ENCODE peak calls at places on chromosome 18, in four cellular contexts. L, Y, M and A are unnamed samples.

GRCh38 chr18:7778181-7778580 is 211.1 kb downstream of the PTPRM start:
- DNase-seq in L (no peak), Y (peak; percentile 66), M (no peak), A (no peak)

GRCh38 chr18:28175930-28176673 is 828 bp downstream of the CDH2 start:
- DNase-seq in L (peak; percentile 72), Y (peak; percentile 27), M (peak; percentile 43), A (peak; percentile 54)

GRCh38 chr18:285817-286216 is 18.0 kb upstream of the THOC1 start:
- DNase-seq in L (no peak), Y (no peak), M (no peak), A (no peak)

GRCh38 chr18:68925268-68925667 is 127.4 kb downstream of the CCDC102B start:
- DNase-seq in L (no peak), Y (no peak), M (no peak), A (peak; percentile 69)

GRCh38 chr18:26480897-26481795 is 67.2 kb downstream of the KCTD1 start:
- DNase-seq in L (no peak), Y (peak; percentile 96), M (no peak), A (peak; percentile 48)

GRCh38 chr18:4058179-4058578 is 396.9 kb downstream of the DLGAP1 start:
- DNase-seq in L (no peak), Y (no peak), M (no peak), A (no peak)

GRCh38 chr18:52694804-52695203 is 354.8 kb downstream of the DCC start:
- DNase-seq in L (peak; percentile 48), Y (no peak), M (no peak), A (peak; percentile 43)

GRCh38 chr18:3448845-3449701 is 899 bp upstream of the TGIF1 start:
- DNase-seq in L (peak; percentile 70), Y (peak; percentile 90), M (peak; percentile 63), A (peak; percentile 91)

GRCh38 chr18:22324191-22325131 is 93.3 kb downstream of the CTAGE1 start:
- DNase-seq in L (peak; percentile 67), Y (no peak), M (peak; percentile 72), A (peak; percentile 84)

GRCh38 chr18:41532344-41533086 is 422.5 kb upstream of the PIK3C3 start:
- DNase-seq in L (no peak), Y (peak; percentile 1), M (no peak), A (peak; percentile 58)

GRCh38 chr18:77557030-77557429 is 307.4 kb downstream of the GALR1 start:
- DNase-seq in L (peak; percentile 59), Y (no peak), M (no peak), A (peak; percentile 27)

GRCh38 chr18:76347341-76347740 is 147.7 kb downstream of the ZNF516 start:
- DNase-seq in L (no peak), Y (no peak), M (no peak), A (no peak)

GRCh38 chr18:26503382-26503781 is 45.0 kb downstream of the KCTD1 start:
- DNase-seq in L (no peak), Y (no peak), M (no peak), A (no peak)

GRCh38 chr18:3872651-3873050 is 422.7 kb downstream of the TGIF1 start:
- DNase-seq in L (no peak), Y (no peak), M (no peak), A (no peak)

GRCh38 chr18:63366270-63366990 is 576 bp downstream of the KDSR start:
- DNase-seq in L (peak; percentile 58), Y (peak; percentile 69), M (peak; percentile 70), A (peak; percentile 89)

GRCh38 chr18:64409511-64409910 is 260.6 kb upstream of the LINC00305 start:
- DNase-seq in L (no peak), Y (no peak), M (no peak), A (peak; percentile 48)

GRCh38 chr18:46141199-46141598 is 37.0 kb downstream of the HAUS1 start:
- DNase-seq in L (no peak), Y (no peak), M (no peak), A (no peak)

GRCh38 chr18:48324651-48325050 is 84.5 kb downstream of the ZBTB7C start:
- DNase-seq in L (no peak), Y (no peak), M (no peak), A (no peak)

GRCh38 chr18:25669741-25670140 is 317.8 kb upstream of the ZNF521 start:
- DNase-seq in L (no peak), Y (no peak), M (no peak), A (peak; percentile 37)

GRCh38 chr18:12373032-12373770 is 3.8 kb downstream of the AFG3L2 start:
- DNase-seq in L (no peak), Y (no peak), M (no peak), A (no peak)

GRCh38 chr18:64100136-64100922 is 48.6 kb downstream of the LINC00305 start:
- DNase-seq in L (no peak), Y (no peak), M (no peak), A (no peak)

GRCh38 chr18:28961669-28962228 is 784.8 kb upstream of the CDH2 start:
- DNase-seq in L (peak; percentile 49), Y (peak; percentile 22), M (peak; percentile 68), A (peak; percentile 84)

GRCh38 chr18:8800041-8800441 is 94.7 kb downstream of the MTCL1 start:
- DNase-seq in L (no peak), Y (peak; percentile 89), M (no peak), A (no peak)

GRCh38 chr18:77512152-77512551 is 262.5 kb downstream of the GALR1 start:
- DNase-seq in L (no peak), Y (no peak), M (no peak), A (no peak)

GRCh38 chr18:80252136-80252535 is 4.8 kb upstream of the PARD6G start:
- DNase-seq in L (no peak), Y (peak; percentile 74), M (no peak), A (no peak)

GRCh38 chr18:75799449-75800330 is 372.2 kb upstream of the SMIM21 start:
- DNase-seq in L (no peak), Y (no peak), M (no peak), A (peak; percentile 44)

GRCh38 chr18:9120796-9121195 is 15.8 kb upstream of the ANKRD12 start:
- DNase-seq in L (no peak), Y (no peak), M (no peak), A (no peak)

GRCh38 chr18:58051765-58052460 is 7.9 kb downstream of the NEDD4L start:
- DNase-seq in L (no peak), Y (peak; percentile 24), M (no peak), A (peak; percentile 66)

DNA sequence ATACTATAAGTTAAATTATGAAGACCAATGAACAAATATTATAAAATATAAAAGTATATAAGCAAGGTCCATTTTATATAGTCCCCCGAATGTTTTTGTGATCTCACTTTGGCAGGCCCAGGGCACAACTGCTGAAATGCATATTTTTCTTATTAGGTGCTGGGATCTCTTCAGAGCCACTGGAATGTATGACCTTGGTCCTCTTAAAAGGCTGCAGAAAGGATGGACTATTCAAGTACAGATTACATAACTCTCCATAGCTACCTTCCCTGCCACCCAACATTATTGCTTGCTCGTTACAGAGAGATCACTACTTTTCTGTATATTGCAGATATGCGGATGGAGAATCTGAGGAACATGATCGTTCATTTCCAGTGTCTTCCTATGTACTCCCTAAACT is 925.6 kb upstream of the CELF4 start:
- DNase-seq in L (no peak), Y (no peak), M (no peak), A (no peak)
- H4K5ac ChIP-seq in L (no peak overlapping the region), Y (no peak overlapping the region), M (no peak overlapping the region), A (no peak overlapping the region)

GRCh38 chr18:74266161-74266560 is 25.6 kb downstream of the CYB5A start:
- DNase-seq in L (no peak), Y (peak; percentile 67), M (no peak), A (no peak)

GRCh38 chr18:74265546-74266098 is 26.1 kb downstream of the CYB5A start:
- DNase-seq in L (no peak), Y (no peak), M (no peak), A (no peak)

GRCh38 chr18:74261053-74261452 is 30.7 kb downstream of the CYB5A start:
- DNase-seq in L (no peak), Y (no peak), M (no peak), A (no peak)

GRCh38 chr18:74268175-74268574 is 23.6 kb downstream of the CYB5A start:
- DNase-seq in L (no peak), Y (no peak), M (no peak), A (no peak)

DNA sequence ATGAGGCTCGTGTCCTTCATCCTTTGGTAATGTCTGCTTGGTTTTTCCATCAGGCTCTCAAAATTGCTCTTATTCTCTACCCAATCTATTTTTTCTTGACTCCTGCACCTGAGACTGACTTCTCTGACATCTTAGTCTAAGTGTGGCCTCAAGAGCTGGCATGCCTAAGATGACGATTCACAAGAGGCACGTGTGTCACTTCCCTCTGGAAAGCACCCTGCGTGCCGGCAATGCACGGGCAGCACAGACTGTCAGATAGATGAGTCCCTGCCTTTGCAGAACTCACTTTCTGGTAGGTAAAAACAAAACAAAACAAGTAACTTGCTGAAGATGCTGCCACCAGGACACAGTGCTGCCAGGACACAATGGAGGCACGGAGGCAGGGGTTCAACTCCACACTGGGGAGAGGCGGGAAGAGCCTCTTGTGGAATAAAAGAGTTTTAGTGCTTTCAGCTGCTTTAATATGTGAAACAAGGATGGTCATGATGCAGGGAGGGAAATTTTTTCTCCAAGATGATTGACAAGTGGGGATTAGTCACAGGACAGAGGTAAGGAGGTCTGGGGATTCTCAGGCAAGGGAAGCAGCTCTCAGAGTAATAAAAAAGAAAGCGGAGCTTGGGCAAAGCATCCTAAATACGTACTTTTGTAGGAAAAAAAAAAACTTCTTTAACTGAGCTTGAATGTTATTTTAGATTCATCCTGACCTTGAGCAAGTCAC is 27.3 kb downstream of the CYB5A start:
- DNase-seq in L (no peak), Y (no peak), M (no peak), A (no peak)
- H4K5ac ChIP-seq in L (no peak overlapping the region), Y (no peak overlapping the region), M (no peak overlapping the region), A (no peak overlapping the region)

DNA sequence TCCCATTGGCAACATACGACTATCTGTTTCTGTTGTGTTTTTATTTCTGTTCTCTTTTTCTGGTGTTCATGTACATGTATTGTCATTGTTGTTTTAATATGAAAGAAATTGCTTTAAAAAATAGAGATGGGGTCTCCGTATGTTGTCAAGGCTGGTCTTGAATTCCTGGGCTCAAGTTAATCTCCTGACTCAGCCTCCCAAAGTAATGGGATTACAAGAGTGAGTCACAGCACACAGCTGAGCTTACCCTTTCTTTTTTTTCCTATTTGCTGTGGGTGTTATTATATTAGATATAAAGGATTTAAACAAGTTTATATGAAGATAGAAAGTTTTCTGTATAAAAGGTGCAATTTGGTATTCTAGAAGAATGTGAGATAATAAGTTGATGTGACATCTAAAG is 554.6 kb downstream of the DSC3 start:
- DNase-seq in L (no peak), Y (no peak), M (no peak), A (peak; percentile 40)
- H4K5ac ChIP-seq in L (no peak overlapping the region), Y (no peak overlapping the region), M (no peak overlapping the region), A (no peak overlapping the region)

GRCh38 chr18:44896817-44897216 is 216.1 kb downstream of the SETBP1 start:
- DNase-seq in L (no peak), Y (no peak), M (no peak), A (no peak)

GRCh38 chr18:44897445-44898215 is 216.9 kb downstream of the SETBP1 start:
- DNase-seq in L (no peak), Y (no peak), M (no peak), A (no peak)

GRCh38 chr18:44895176-44895798 is 214.6 kb downstream of the SETBP1 start:
- DNase-seq in L (no peak), Y (peak; percentile 45), M (no peak), A (peak; percentile 69)

GRCh38 chr18:44893045-44893706 is 212.5 kb downstream of the SETBP1 start:
- DNase-seq in L (no peak), Y (no peak), M (no peak), A (no peak)

GRCh38 chr18:44894011-44894410 is 213.3 kb downstream of the SETBP1 start:
- DNase-seq in L (no peak), Y (no peak), M (no peak), A (no peak)
- H4K5ac ChIP-seq in L (no peak overlapping the region), Y (no peak overlapping the region), M (no peak overlapping the region), A (no peak overlapping the region)

GRCh38 chr18:34817636-34818035 is 107.5 kb downstream of the DTNA start:
- DNase-seq in L (no peak), Y (no peak), M (no peak), A (no peak)
- H4K5ac ChIP-seq in L (no peak overlapping the region), Y (no peak overlapping the region), M (no peak overlapping the region), A (no peak overlapping the region)